ENCODE peak calls at places on chromosomes 3 and 15, in four cellular contexts. G, N, R and T are unnamed samples. For H3K9me3, the result is how much of the 10 kb centered on the place peaks cover.

GRCh38 chr3:40768536-40768935 is 243.8 kb downstream of the ZNF621 start:
- DNase-seq in N (no peak), G (no peak), R (no peak), T (no peak)

GRCh38 chr15:77739591-77740378 is 107.1 kb upstream of the LINGO1 start:
- DNase-seq in N (no peak), R (peak), G (no peak), T (no peak)

GRCh38 chr3:111311126-111311525 is 230.9 kb upstream of the CD96 start:
- DNase-seq in N (no peak), G (no peak), R (no peak), T (no peak)

GRCh38 chr15:74170083-74170844 is 3.2 kb upstream of the ISLR start:
- DNase-seq in G (no peak), R (no peak), N (no peak), T (no peak)

GRCh38 chr3:169256027-169256426 is 407.5 kb downstream of the MECOM start:
- DNase-seq in N (no peak), R (no peak), G (no peak), T (no peak)

GRCh38 chr3:111244760-111245159 is 173.1 kb downstream of the NECTIN3 start:
- DNase-seq in N (no peak), R (no peak), G (no peak), T (no peak)

GRCh38 chr15:63986751-63987341 is 59.4 kb downstream of the DAPK2 start:
- DNase-seq in G (no peak), N (no peak), R (no peak), T (no peak)

GRCh38 chr15:44812029-44812517 is 75.7 kb downstream of the TRIM69 start:
- DNase-seq in N (no peak), R (no peak), G (peak), T (no peak)

GRCh38 chr3:56878046-56878445 is 76.3 kb upstream of the ARHGEF3 start:
- DNase-seq in N (no peak), G (no peak), R (no peak), T (no peak)

GRCh38 chr15:75648156-75649000 is 666 bp downstream of the SNX33 start:
- DNase-seq in N (no peak), G (peak), R (peak), T (no peak)

GRCh38 chr3:77053769-77054168 is 13.9 kb downstream of the ROBO2 start:
- DNase-seq in G (no peak), R (no peak), N (no peak), T (no peak)

GRCh38 chr15:22237891-22238275 is 157.6 kb downstream of the OR4M2 start:
- DNase-seq in N (no peak), G (no peak), R (no peak), T (no peak)

GRCh38 chr15:22239806-22240180 is 159.5 kb downstream of the OR4M2 start:
- DNase-seq in N (no peak), R (no peak), G (no peak), T (no peak)

GRCh38 chr15:22240951-22241350 is 160.6 kb downstream of the OR4M2 start:
- DNase-seq in G (no peak), N (no peak), R (no peak), T (no peak)

GRCh38 chr15:22241451-22241850 is 161.1 kb downstream of the OR4M2 start:
- DNase-seq in G (no peak), N (no peak), R (no peak), T (no peak)

GRCh38 chr15:22240403-22240802 is 160.1 kb downstream of the OR4M2 start:
- DNase-seq in N (no peak), R (no peak), G (no peak), T (no peak)
- H3K9me3 ChIP-seq in N (under half), R (under half), G (under half), T (under half)

GRCh38 chr3:147393261-147393964 is 12.9 kb downstream of the ZIC4 start:
- DNase-seq in N (no peak), R (peak), G (no peak), T (no peak)

GRCh38 chr3:147396709-147397046 is 9.7 kb downstream of the ZIC4 start:
- DNase-seq in N (no peak), R (no peak), G (no peak), T (no peak)

GRCh38 chr3:147395975-147396708 is 10.2 kb downstream of the ZIC4 start:
- DNase-seq in G (no peak), R (no peak), N (no peak), T (no peak)

GRCh38 chr3:147392083-147392916 is 14.0 kb downstream of the ZIC4 start:
- DNase-seq in N (no peak), G (no peak), R (peak), T (no peak)

GRCh38 chr3:147394168-147394941 is 12.0 kb downstream of the ZIC4 start:
- DNase-seq in G (no peak), N (no peak), R (peak), T (no peak)
- H3K4me3 ChIP-seq in G (no peak), N (no peak), R (peak), T (no peak)

GRCh38 chr15:97501291-97501690 is 459.2 kb upstream of the ARRDC4 start:
- DNase-seq in R (no peak), G (no peak), N (no peak), T (no peak)
- H3K9me3 ChIP-seq in R (under half), G (under half), N (under half), T (under half)

GRCh38 chr3:9316881-9317341 is 45.9 kb upstream of the THUMPD3 start:
- DNase-seq in N (peak), G (peak), R (peak), T (no peak)
- H3K4me3 ChIP-seq in N (peak), G (peak), R (peak), T (no peak)

GRCh38 chr15:20348900-20349773 is 192.5 kb downstream of the GOLGA6L6 start:
- DNase-seq in R (no peak), N (no peak), G (no peak), T (no peak)
- H3K9me3 ChIP-seq in R (under half), N (under half), G (under half), T (under half)

DNA sequence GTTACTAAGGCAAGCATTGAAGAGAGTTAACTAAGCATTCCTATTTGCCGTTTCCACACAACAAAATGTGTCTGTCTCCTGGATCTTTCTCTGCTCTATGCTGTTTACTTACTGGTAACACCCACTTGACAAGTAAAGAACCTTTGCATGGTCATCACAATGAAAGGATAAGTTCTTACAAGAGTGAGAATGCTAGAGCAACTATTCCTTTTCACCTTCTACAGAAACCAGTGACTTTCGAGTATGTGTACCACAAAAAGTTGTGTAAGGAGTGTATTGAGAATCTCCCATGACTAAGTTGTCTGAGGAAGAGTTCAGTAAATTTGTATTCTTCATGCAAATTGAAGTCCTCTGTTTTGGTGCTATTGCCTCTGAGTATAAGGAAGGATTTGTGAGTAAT is 10.8 kb downstream of the TIPARP start:
- DNase-seq in R (no peak), N (no peak), G (no peak), T (no peak)
- H3K4me3 ChIP-seq in R (no peak), N (no peak), G (no peak), T (no peak)

GRCh38 chr3:197241173-197241572 is 57.2 kb downstream of the DLG1 start:
- DNase-seq in R (no peak), G (no peak), N (no peak), T (no peak)

GRCh38 chr3:197238842-197239241 is 59.6 kb downstream of the DLG1 start:
- DNase-seq in R (no peak), N (no peak), G (no peak), T (no peak)

GRCh38 chr3:197244751-197245150 is 53.7 kb downstream of the DLG1 start:
- DNase-seq in G (no peak), R (no peak), N (no peak), T (no peak)

GRCh38 chr3:197239857-197240256 is 58.6 kb downstream of the DLG1 start:
- DNase-seq in R (no peak), G (no peak), N (no peak), T (no peak)

GRCh38 chr3:197242784-197243432 is 55.5 kb downstream of the DLG1 start:
- DNase-seq in G (no peak), N (no peak), R (no peak), T (no peak)
- H3K9me3 ChIP-seq in G (under half), N (half or more), R (under half), T (under half)

GRCh38 chr3:131804565-131805133 is 230.2 kb downstream of the CPNE4 start:
- DNase-seq in N (no peak), G (no peak), R (no peak), T (no peak)

GRCh38 chr3:131806736-131807135 is 228.1 kb downstream of the CPNE4 start:
- DNase-seq in N (no peak), G (no peak), R (no peak), T (no peak)

GRCh38 chr3:131801566-131801965 is 233.2 kb downstream of the CPNE4 start:
- DNase-seq in R (no peak), N (no peak), G (no peak), T (no peak)

GRCh38 chr3:131803113-131803512 is 231.7 kb downstream of the CPNE4 start:
- DNase-seq in N (no peak), R (no peak), G (no peak), T (no peak)

GRCh38 chr3:131802029-131802428 is 232.8 kb downstream of the CPNE4 start:
- DNase-seq in G (no peak), N (no peak), R (no peak), T (no peak)
- H3K4me3 ChIP-seq in G (no peak), N (no peak), R (no peak), T (no peak)

GRCh38 chr3:175818811-175819464 is 959.8 kb downstream of the NAALADL2 start:
- DNase-seq in N (no peak), R (no peak), G (no peak), T (no peak)
- H3K9me3 ChIP-seq in N (half or more), R (under half), G (under half), T (under half)

GRCh38 chr3:55147856-55148720 is 220.2 kb upstream of the LRTM1 start:
- DNase-seq in R (no peak), N (no peak), G (no peak), T (no peak)
- H3K4me3 ChIP-seq in R (no peak), N (no peak), G (no peak), T (no peak)